ENCODE peak calls at places on chromosomes 2 and 18, in nine cellular contexts. One of them, this sample, is unnamed.
A peak's percentile ranks its signal among the peaks of the same experiment; 100 is the strongest.

GRCh38 chr2:225889452-225889851 is 489.9 kb downstream of the NYAP2 start:
- DNase-seq in CD8-positive, alpha-beta memory T cell: no peak
- DNase-seq in right lobe of liver: no peak
- DNase-seq in left ventricle myocardium inferior: no peak
- DNase-seq in upper lobe of right lung: no peak
- DNase-seq in IMR-90: peak; percentile 94
- DNase-seq in lower lobe of right lung: no peak
- DNase-seq in uterus: no peak
- DNase-seq in HCT116: peak; percentile 60
- DNase-seq in this sample: peak; percentile 33

GRCh38 chr18:30489890-30490643 is 552.5 kb downstream of the DSC3 start:
- DNase-seq in CD8-positive, alpha-beta memory T cell: no peak
- DNase-seq in right lobe of liver: no peak
- DNase-seq in left ventricle myocardium inferior: no peak
- DNase-seq in upper lobe of right lung: no peak
- DNase-seq in IMR-90: no peak
- DNase-seq in lower lobe of right lung: no peak
- DNase-seq in uterus: no peak
- DNase-seq in HCT116: no peak
- DNase-seq in this sample: no peak

GRCh38 chr18:63823516-63824219 is 48.5 kb downstream of the SERPINB7 start:
- DNase-seq in CD8-positive, alpha-beta memory T cell: no peak
- DNase-seq in right lobe of liver: no peak
- DNase-seq in left ventricle myocardium inferior: peak; percentile 32
- DNase-seq in upper lobe of right lung: no peak
- DNase-seq in IMR-90: peak; percentile 77
- DNase-seq in lower lobe of right lung: peak; percentile 51
- DNase-seq in uterus: no peak
- DNase-seq in HCT116: peak; percentile 23
- DNase-seq in this sample: peak; percentile 76

GRCh38 chr2:137865954-137866540 is 98.2 kb upstream of the HNMT start:
- DNase-seq in CD8-positive, alpha-beta memory T cell: no peak
- DNase-seq in right lobe of liver: peak; percentile 54
- DNase-seq in left ventricle myocardium inferior: no peak
- DNase-seq in upper lobe of right lung: no peak
- DNase-seq in IMR-90: peak; percentile 39
- DNase-seq in lower lobe of right lung: no peak
- DNase-seq in uterus: no peak
- DNase-seq in HCT116: peak; percentile 53
- DNase-seq in this sample: peak; percentile 26

GRCh38 chr2:43107679-43108078 is 118.7 kb downstream of the ZFP36L2 start:
- DNase-seq in CD8-positive, alpha-beta memory T cell: no peak
- DNase-seq in right lobe of liver: no peak
- DNase-seq in left ventricle myocardium inferior: no peak
- DNase-seq in upper lobe of right lung: no peak
- DNase-seq in IMR-90: no peak
- DNase-seq in lower lobe of right lung: no peak
- DNase-seq in uterus: no peak
- DNase-seq in HCT116: no peak
- DNase-seq in this sample: no peak

GRCh38 chr2:64854773-64855237 is 134.4 kb upstream of the SLC1A4 start:
- DNase-seq in CD8-positive, alpha-beta memory T cell: no peak
- DNase-seq in right lobe of liver: no peak
- DNase-seq in left ventricle myocardium inferior: no peak
- DNase-seq in upper lobe of right lung: no peak
- DNase-seq in IMR-90: peak; percentile 64
- DNase-seq in lower lobe of right lung: no peak
- DNase-seq in uterus: peak; percentile 55
- DNase-seq in HCT116: no peak
- DNase-seq in this sample: no peak

GRCh38 chr2:47402555-47402804 is 476 bp upstream of the MSH2 start:
- DNase-seq in CD8-positive, alpha-beta memory T cell: no peak
- DNase-seq in right lobe of liver: no peak
- DNase-seq in left ventricle myocardium inferior: no peak
- DNase-seq in upper lobe of right lung: no peak
- DNase-seq in IMR-90: peak; percentile 45
- DNase-seq in lower lobe of right lung: no peak
- DNase-seq in uterus: no peak
- DNase-seq in HCT116: no peak
- DNase-seq in this sample: no peak

GRCh38 chr18:9952633-9953416 is 39.0 kb downstream of the VAPA start:
- DNase-seq in CD8-positive, alpha-beta memory T cell: no peak
- DNase-seq in right lobe of liver: no peak
- DNase-seq in left ventricle myocardium inferior: no peak
- DNase-seq in upper lobe of right lung: no peak
- DNase-seq in IMR-90: no peak
- DNase-seq in lower lobe of right lung: no peak
- DNase-seq in uterus: no peak
- DNase-seq in HCT116: no peak
- DNase-seq in this sample: no peak

GRCh38 chr2:10286216-10287037 is 16.3 kb upstream of the HPCAL1 start:
- DNase-seq in CD8-positive, alpha-beta memory T cell: no peak
- DNase-seq in right lobe of liver: peak; percentile 88
- DNase-seq in left ventricle myocardium inferior: peak; percentile 44
- DNase-seq in upper lobe of right lung: peak; percentile 89
- DNase-seq in IMR-90: no peak
- DNase-seq in lower lobe of right lung: peak; percentile 82
- DNase-seq in uterus: no peak
- DNase-seq in HCT116: no peak
- DNase-seq in this sample: peak; percentile 79

GRCh38 chr18:63107171-63107850 is 212.3 kb downstream of the BCL2 start:
- DNase-seq in CD8-positive, alpha-beta memory T cell: no peak
- DNase-seq in right lobe of liver: no peak
- DNase-seq in left ventricle myocardium inferior: no peak
- DNase-seq in upper lobe of right lung: no peak
- DNase-seq in IMR-90: no peak
- DNase-seq in lower lobe of right lung: no peak
- DNase-seq in uterus: no peak
- DNase-seq in HCT116: no peak
- DNase-seq in this sample: no peak

DNA sequence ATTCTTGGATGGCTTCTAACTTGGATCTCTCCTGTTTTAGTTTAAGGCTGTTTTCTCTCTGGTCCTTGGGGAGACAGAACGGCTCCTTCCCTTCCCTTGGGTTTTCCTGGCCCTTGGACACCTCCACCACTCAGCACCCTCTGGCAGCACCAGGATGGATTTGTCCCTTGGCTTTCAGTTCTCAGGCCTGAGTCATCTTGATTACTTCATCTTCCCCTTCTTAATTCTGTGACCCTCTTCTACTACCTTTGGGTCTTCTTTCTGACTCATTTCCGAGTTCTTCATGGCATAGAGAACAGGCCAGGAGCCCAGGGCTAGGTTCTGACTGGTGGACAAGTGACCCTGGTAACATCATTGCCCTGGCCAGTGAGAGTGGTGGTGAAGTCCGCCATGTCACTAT is 14.9 kb downstream of the IGFBP2 start:
- DNase-seq in CD8-positive, alpha-beta memory T cell: no peak
- DNase-seq in right lobe of liver: no peak
- DNase-seq in left ventricle myocardium inferior: no peak
- DNase-seq in upper lobe of right lung: no peak
- DNase-seq in IMR-90: peak; percentile 68
- DNase-seq in lower lobe of right lung: no peak
- DNase-seq in uterus: no peak
- DNase-seq in HCT116: no peak
- DNase-seq in this sample: no peak
- H3K27ac ChIP-seq in CD8-positive, alpha-beta memory T cell: no peak overlapping the region
- H3K27ac ChIP-seq in right lobe of liver: no peak overlapping the region
- H3K27ac ChIP-seq in left ventricle myocardium inferior: no peak overlapping the region
- H3K27ac ChIP-seq in upper lobe of right lung: no peak overlapping the region
- H3K27ac ChIP-seq in IMR-90: no peak overlapping the region
- H3K27ac ChIP-seq in lower lobe of right lung: no peak overlapping the region
- H3K27ac ChIP-seq in uterus: peak overlapping the region; percentile 36
- H3K27ac ChIP-seq in HCT116: no peak overlapping the region
- H3K27ac ChIP-seq in this sample: peak overlapping the region; percentile 33

GRCh38 chr2:101807242-101807641 is 109.7 kb downstream of the MAP4K4 start:
- DNase-seq in CD8-positive, alpha-beta memory T cell: no peak
- DNase-seq in right lobe of liver: no peak
- DNase-seq in left ventricle myocardium inferior: no peak
- DNase-seq in upper lobe of right lung: no peak
- DNase-seq in IMR-90: no peak
- DNase-seq in lower lobe of right lung: no peak
- DNase-seq in uterus: no peak
- DNase-seq in HCT116: no peak
- DNase-seq in this sample: no peak
- H3K4me1 ChIP-seq in CD8-positive, alpha-beta memory T cell: peaks cover 42% of the 10 kb centered on the region
- H3K4me1 ChIP-seq in right lobe of liver: peaks cover 41% of the 10 kb centered on the region
- H3K4me1 ChIP-seq in left ventricle myocardium inferior: peaks cover 91% of the 10 kb centered on the region
- H3K4me1 ChIP-seq in upper lobe of right lung: peaks cover 29% of the 10 kb centered on the region
- H3K4me1 ChIP-seq in IMR-90: peaks cover 30% of the 10 kb centered on the region
- H3K4me1 ChIP-seq in lower lobe of right lung: peaks cover 44% of the 10 kb centered on the region
- H3K4me1 ChIP-seq in uterus: peaks cover 3% of the 10 kb centered on the region
- H3K4me1 ChIP-seq in HCT116: peaks cover 9% of the 10 kb centered on the region
- H3K4me1 ChIP-seq in this sample: peaks cover 36% of the 10 kb centered on the region

DNA sequence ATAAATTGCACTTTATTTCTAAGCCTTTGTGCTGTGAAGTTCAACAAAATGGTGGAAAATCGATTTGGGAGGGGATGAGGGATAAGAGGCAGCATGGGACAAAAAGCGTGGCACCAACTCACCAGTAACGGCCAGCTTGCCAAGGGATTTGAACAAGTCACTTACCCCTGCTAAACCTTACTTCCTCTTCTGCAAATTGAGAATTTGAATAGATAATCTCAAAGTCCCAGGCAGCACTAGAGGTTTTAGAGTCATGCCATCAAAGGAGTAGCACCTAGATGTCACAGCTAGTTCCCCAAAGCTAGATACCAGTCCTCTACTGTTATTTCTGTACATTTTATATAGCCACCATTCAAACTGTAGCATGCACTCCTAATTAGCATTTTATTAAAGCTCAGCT is 83.7 kb upstream of the VRK2 start:
- DNase-seq in CD8-positive, alpha-beta memory T cell: no peak
- DNase-seq in right lobe of liver: no peak
- DNase-seq in left ventricle myocardium inferior: no peak
- DNase-seq in upper lobe of right lung: no peak
- DNase-seq in IMR-90: no peak
- DNase-seq in lower lobe of right lung: no peak
- DNase-seq in uterus: no peak
- DNase-seq in HCT116: no peak
- DNase-seq in this sample: no peak
- H3K27ac ChIP-seq in CD8-positive, alpha-beta memory T cell: no peak overlapping the region
- H3K27ac ChIP-seq in right lobe of liver: no peak overlapping the region
- H3K27ac ChIP-seq in left ventricle myocardium inferior: no peak overlapping the region
- H3K27ac ChIP-seq in upper lobe of right lung: no peak overlapping the region
- H3K27ac ChIP-seq in IMR-90: no peak overlapping the region
- H3K27ac ChIP-seq in lower lobe of right lung: no peak overlapping the region
- H3K27ac ChIP-seq in uterus: no peak overlapping the region
- H3K27ac ChIP-seq in HCT116: no peak overlapping the region
- H3K27ac ChIP-seq in this sample: no peak overlapping the region

DNA sequence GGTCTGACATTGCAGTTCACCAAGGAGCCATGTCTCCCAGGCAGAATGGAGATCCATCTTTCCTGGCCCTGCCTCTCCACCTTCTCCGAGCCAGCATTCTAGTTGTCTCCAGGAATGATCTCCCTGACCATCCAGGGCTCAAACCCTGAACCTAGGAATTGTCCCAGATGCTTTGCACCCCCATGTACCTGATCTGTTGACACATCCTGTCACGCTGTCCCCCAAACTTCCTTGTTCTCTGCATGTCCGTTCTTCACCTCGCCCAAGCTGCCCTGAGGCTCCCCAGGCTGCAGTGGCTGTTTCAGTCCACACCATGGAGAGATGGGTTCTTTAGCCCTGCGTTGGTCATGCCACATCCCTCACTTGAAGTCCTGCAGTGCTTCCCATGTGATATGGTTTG is 7.0 kb upstream of the MBP start:
- DNase-seq in CD8-positive, alpha-beta memory T cell: no peak
- DNase-seq in right lobe of liver: no peak
- DNase-seq in left ventricle myocardium inferior: no peak
- DNase-seq in upper lobe of right lung: no peak
- DNase-seq in IMR-90: no peak
- DNase-seq in lower lobe of right lung: no peak
- DNase-seq in uterus: no peak
- DNase-seq in HCT116: no peak
- DNase-seq in this sample: no peak
- H3K4me1 ChIP-seq in CD8-positive, alpha-beta memory T cell: peaks cover 23% of the 10 kb centered on the region
- H3K4me1 ChIP-seq in right lobe of liver: peaks cover 45% of the 10 kb centered on the region
- H3K4me1 ChIP-seq in left ventricle myocardium inferior: peaks cover 12% of the 10 kb centered on the region
- H3K4me1 ChIP-seq in upper lobe of right lung: peaks cover under 1% of the 10 kb centered on the region
- H3K4me1 ChIP-seq in IMR-90: peaks cover 2% of the 10 kb centered on the region
- H3K4me1 ChIP-seq in lower lobe of right lung: peaks cover 19% of the 10 kb centered on the region
- H3K4me1 ChIP-seq in uterus: no peaks in the 10 kb centered on the region
- H3K4me1 ChIP-seq in HCT116: no peaks in the 10 kb centered on the region
- H3K4me1 ChIP-seq in this sample: peaks cover 15% of the 10 kb centered on the region

DNA sequence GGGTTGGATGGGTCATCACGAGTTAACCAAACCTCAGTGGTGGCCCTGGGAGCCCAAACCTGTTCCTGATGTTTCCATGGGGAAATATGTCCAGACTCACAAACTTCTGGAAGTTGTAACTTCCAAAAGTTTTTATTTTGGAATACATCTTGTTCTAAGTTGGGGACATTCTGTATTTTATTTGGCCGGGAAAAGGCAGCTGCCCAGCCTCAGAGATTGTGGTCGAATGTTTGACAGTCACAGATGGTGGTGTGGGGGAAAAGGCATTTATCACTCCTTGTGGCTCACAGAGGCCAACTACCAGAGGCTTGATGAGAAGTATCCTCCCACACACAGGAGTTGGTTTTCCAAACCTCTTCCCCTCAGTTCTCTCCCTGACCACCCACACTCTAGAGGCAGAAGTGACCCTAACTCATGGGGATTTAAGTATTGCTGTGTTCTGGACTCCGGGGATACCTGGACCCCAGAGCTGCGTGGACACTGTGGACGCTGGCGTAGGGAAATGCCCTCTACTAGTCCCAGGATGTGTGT is 124.7 kb upstream of the PPP1CB start:
- DNase-seq in CD8-positive, alpha-beta memory T cell: no peak
- DNase-seq in right lobe of liver: no peak
- DNase-seq in left ventricle myocardium inferior: no peak
- DNase-seq in upper lobe of right lung: peak; percentile 46
- DNase-seq in IMR-90: peak; percentile 77
- DNase-seq in lower lobe of right lung: no peak
- DNase-seq in uterus: peak; percentile 71
- DNase-seq in HCT116: no peak
- DNase-seq in this sample: no peak
- H3K27ac ChIP-seq in CD8-positive, alpha-beta memory T cell: no peak overlapping the region
- H3K27ac ChIP-seq in right lobe of liver: no peak overlapping the region
- H3K27ac ChIP-seq in left ventricle myocardium inferior: peak overlapping the region; percentile 89
- H3K27ac ChIP-seq in upper lobe of right lung: peak overlapping the region; percentile 85
- H3K27ac ChIP-seq in IMR-90: no peak overlapping the region
- H3K27ac ChIP-seq in lower lobe of right lung: peak overlapping the region; percentile 89
- H3K27ac ChIP-seq in uterus: peak overlapping the region; percentile 90
- H3K27ac ChIP-seq in HCT116: no peak overlapping the region
- H3K27ac ChIP-seq in this sample: no peak overlapping the region

DNA sequence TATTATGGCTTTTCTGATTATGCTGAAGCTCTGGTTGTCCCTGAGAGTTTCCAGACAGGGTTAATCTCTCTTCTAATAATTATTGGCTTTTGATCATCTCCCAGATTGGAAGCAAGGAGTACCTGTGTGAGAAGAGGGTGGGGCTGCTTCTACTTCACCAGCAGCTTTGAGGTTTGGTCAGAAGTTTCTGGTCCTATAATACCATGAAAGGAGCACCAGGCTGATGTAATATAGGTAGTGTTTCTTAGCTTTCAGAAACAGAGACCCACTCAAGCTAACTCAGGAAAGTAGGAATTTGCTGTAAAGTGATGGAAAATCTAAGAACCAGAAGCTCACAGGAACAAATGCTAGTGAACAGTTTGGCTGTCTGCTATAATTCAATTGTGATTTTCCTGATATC is 57.6 kb downstream of the SGPP2 start:
- DNase-seq in CD8-positive, alpha-beta memory T cell: no peak
- DNase-seq in right lobe of liver: no peak
- DNase-seq in left ventricle myocardium inferior: no peak
- DNase-seq in upper lobe of right lung: no peak
- DNase-seq in IMR-90: no peak
- DNase-seq in lower lobe of right lung: no peak
- DNase-seq in uterus: no peak
- DNase-seq in HCT116: no peak
- DNase-seq in this sample: no peak
- H3K4me1 ChIP-seq in CD8-positive, alpha-beta memory T cell: no peaks in the 10 kb centered on the region
- H3K4me1 ChIP-seq in right lobe of liver: no peaks in the 10 kb centered on the region
- H3K4me1 ChIP-seq in left ventricle myocardium inferior: peaks cover 28% of the 10 kb centered on the region
- H3K4me1 ChIP-seq in upper lobe of right lung: no peaks in the 10 kb centered on the region
- H3K4me1 ChIP-seq in IMR-90: no peaks in the 10 kb centered on the region
- H3K4me1 ChIP-seq in lower lobe of right lung: no peaks in the 10 kb centered on the region
- H3K4me1 ChIP-seq in uterus: no peaks in the 10 kb centered on the region
- H3K4me1 ChIP-seq in HCT116: no peaks in the 10 kb centered on the region
- H3K4me1 ChIP-seq in this sample: no peaks in the 10 kb centered on the region